ENCODE peak calls at places on chromosomes 11 and 22, in nine cellular contexts. U is osteoblast; G is small intestine; N is CD4-positive, alpha-beta memory T cell; V is CD8-positive, alpha-beta T cell; T is IMR-90; D is ovary; R is H9; P is brain microvascular endothelial cell. K is an unnamed sample.

GRCh38 chr11:33443684-33444083 is 186.5 kb downstream of the HIPK3 start:
- DNase-seq in U (no peak), G (no peak), N (no peak), V (no peak), T (no peak), D (no peak), R (no peak), P (no peak), K (no peak)

GRCh38 chr22:29470159-29470855 is 9.7 kb upstream of the NEFH start:
- DNase-seq in U (peak), G (peak), N (peak), V (peak), T (peak), D (no peak), R (peak), P (peak), K (peak)

GRCh38 chr11:58845342-58845741 is 838 bp upstream of the GLYATL2 start:
- DNase-seq in U (no peak), G (no peak), N (no peak), V (no peak), T (no peak), D (no peak), R (no peak), P (no peak), K (no peak)

GRCh38 chr22:35314161-35314942 is 14.7 kb downstream of the TOM1 start:
- DNase-seq in U (peak), G (peak), N (no peak), V (no peak), T (no peak), D (no peak), R (peak), P (no peak), K (no peak)

GRCh38 chr11:97345031-97345430 is 955.2 kb downstream of the JRKL start:
- DNase-seq in U (no peak), G (no peak), N (no peak), V (no peak), T (no peak), D (no peak), R (no peak), P (no peak), K (no peak)

GRCh38 chr22:19522190-19522880 is 1.9 kb downstream of the CLDN5 start:
- DNase-seq in U (peak), G (no peak), N (no peak), V (no peak), T (no peak), D (no peak), R (peak), P (no peak), K (no peak)

GRCh38 chr22:24236656-24237055 is 8.2 kb downstream of the GGT5 start:
- DNase-seq in U (no peak), G (no peak), N (no peak), V (no peak), T (no peak), D (no peak), R (no peak), P (no peak), K (no peak)

GRCh38 chr11:117443269-117444186 is 115.9 kb downstream of the CEP164 start:
- DNase-seq in U (peak), G (peak), N (no peak), V (no peak), T (peak), D (peak), R (peak), P (peak), K (no peak)

DNA sequence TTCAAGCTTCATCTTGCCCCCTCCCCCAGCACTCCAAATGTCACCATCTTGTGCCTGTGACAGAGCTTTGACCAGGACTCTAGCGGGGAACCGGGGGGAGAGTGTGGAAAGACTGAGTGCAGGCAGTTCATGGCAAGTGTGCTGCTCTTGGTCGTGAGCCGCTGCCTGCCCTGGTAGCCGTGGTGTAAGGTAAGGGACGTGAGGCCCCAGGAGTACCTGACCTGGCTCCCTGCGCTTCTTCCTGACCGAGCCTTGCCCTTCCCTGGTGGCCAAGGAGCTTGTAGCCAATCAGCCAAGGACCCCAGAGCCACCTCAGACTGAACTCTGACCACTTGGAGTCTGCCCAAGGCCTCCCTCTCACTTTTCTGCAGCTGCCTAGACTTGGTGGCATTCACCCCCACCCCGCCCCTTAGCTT is 1.3 kb downstream of the DGKZ start:
- DNase-seq in U (peak), G (peak), N (no peak), V (no peak), T (no peak), D (no peak), R (no peak), P (no peak), K (no peak)
- H3K27ac ChIP-seq in U (no peak), G (peak), N (peak), V (peak), T (no peak), D (no peak), R (no peak), P (no peak), K (peak)

GRCh38 chr11:131855320-131855719 is 484.9 kb downstream of the NTM start:
- DNase-seq in U (no peak), G (no peak), N (no peak), V (no peak), T (no peak), D (no peak), R (no peak), P (no peak), K (no peak)

GRCh38 chr11:131852757-131853156 is 482.3 kb downstream of the NTM start:
- DNase-seq in U (no peak), G (no peak), N (no peak), V (no peak), T (no peak), D (no peak), R (no peak), P (no peak), K (no peak)

GRCh38 chr11:131851951-131852350 is 481.5 kb downstream of the NTM start:
- DNase-seq in U (no peak), G (no peak), N (no peak), V (no peak), T (no peak), D (no peak), R (no peak), P (no peak), K (no peak)

GRCh38 chr11:131850507-131850906 is 480.1 kb downstream of the NTM start:
- DNase-seq in U (no peak), G (no peak), N (no peak), V (no peak), T (no peak), D (no peak), R (no peak), P (no peak), K (no peak)

DNA sequence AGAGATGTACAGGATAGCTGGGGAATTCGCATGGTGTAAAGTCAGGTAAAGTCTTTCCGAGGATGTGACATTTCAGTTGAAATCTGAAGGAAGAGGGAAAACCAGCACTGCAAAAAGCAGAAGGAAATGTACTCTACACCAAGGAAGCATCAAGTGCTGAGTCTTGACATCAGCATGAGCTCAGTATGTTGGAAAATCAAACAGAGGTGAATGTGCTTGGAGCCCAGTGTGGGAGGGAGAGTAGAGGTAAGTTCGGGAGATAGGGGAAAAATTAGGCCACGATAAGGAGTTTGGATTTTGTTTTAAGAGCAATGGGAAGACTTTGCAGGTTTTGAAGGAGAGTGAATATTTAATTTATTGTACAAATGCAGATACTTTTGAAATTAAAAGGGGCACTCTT is 484.0 kb downstream of the NTM start:
- DNase-seq in U (no peak), G (no peak), N (no peak), V (no peak), T (no peak), D (no peak), R (no peak), P (no peak), K (no peak)
- H3K27ac ChIP-seq in U (no peak), G (no peak), N (no peak), V (no peak), T (no peak), D (no peak), R (no peak), P (no peak), K (no peak)

GRCh38 chr22:22704156-22704946 is 59.9 kb downstream of the GGTLC2 start:
- DNase-seq in U (no peak), G (no peak), N (no peak), V (peak), T (no peak), D (no peak), R (peak), P (no peak), K (no peak)

GRCh38 chr22:22702874-22703570 is 58.6 kb downstream of the GGTLC2 start:
- DNase-seq in U (peak), G (no peak), N (no peak), V (peak), T (no peak), D (no peak), R (no peak), P (no peak), K (no peak)

GRCh38 chr22:22702159-22702873 is 57.9 kb downstream of the GGTLC2 start:
- DNase-seq in U (peak), G (peak), N (no peak), V (peak), T (no peak), D (no peak), R (peak), P (no peak), K (no peak)

GRCh38 chr22:22705328-22706100 is 61.1 kb downstream of the GGTLC2 start:
- DNase-seq in U (peak), G (no peak), N (no peak), V (peak), T (no peak), D (no peak), R (peak), P (no peak), K (no peak)

GRCh38 chr22:22703715-22704114 is 59.3 kb downstream of the GGTLC2 start:
- DNase-seq in U (peak), G (no peak), N (no peak), V (peak), T (no peak), D (no peak), R (no peak), P (no peak), K (no peak)
- H3K27ac ChIP-seq in U (no peak), G (no peak), N (no peak), V (no peak), T (no peak), D (no peak), R (no peak), P (no peak), K (no peak)

GRCh38 chr22:44026630-44027511 is 2.8 kb downstream of the PARVB start:
- DNase-seq in U (peak), G (peak), N (peak), V (peak), T (peak), D (no peak), R (no peak), P (peak), K (peak)
- H3K27ac ChIP-seq in U (peak), G (peak), N (peak), V (peak), T (peak), D (peak), R (no peak), P (peak), K (peak)

K was measured in CD4-positive, alpha-beta T cell.